ENCODE peak calls at places on chromosomes 16 and 17, in five cellular contexts. I is NCI-H1930; Y is activated CD4-positive, alpha-beta T cell treated with anti-CD3 and anti-CD28 coated beads for 24 hours; E is myocyte; B is GM03348. C is an unnamed sample.

GRCh38 chr17:33192961-33193911 is 99.9 kb downstream of the ASIC2 start:
- DNase-seq in I (no peak), Y (no peak), E (peak; percentile 3), B (no peak), C (no peak)

GRCh38 chr17:16506188-16506587 is 14.2 kb upstream of the LRRC75A start:
- DNase-seq in I (no peak), Y (no peak), E (no peak), B (no peak), C (no peak)

GRCh38 chr17:68611353-68612227 is 10.4 kb upstream of the FAM20A start:
- DNase-seq in I (no peak), Y (no peak), E (no peak), B (no peak), C (no peak)

GRCh38 chr17:66855204-66855603 is 20.3 kb downstream of the CACNG5 start:
- DNase-seq in I (no peak), Y (peak; percentile 23), E (no peak), B (no peak), C (no peak)

GRCh38 chr17:27494192-27495091 is 38.2 kb downstream of the KSR1 start:
- DNase-seq in I (no peak), Y (no peak), E (peak; percentile 42), B (peak; percentile 74), C (no peak)

GRCh38 chr17:81565231-81565630 is 13.1 kb upstream of the FAAP100 start:
- DNase-seq in I (no peak), Y (no peak), E (no peak), B (no peak), C (no peak)

GRCh38 chr16:49931931-49932330 is 76.0 kb upstream of the ZNF423 start:
- DNase-seq in I (no peak), Y (no peak), E (no peak), B (no peak), C (no peak)

GRCh38 chr17:78884148-78884870 is 18.7 kb downstream of the CEP295NL start:
- DNase-seq in I (no peak), Y (no peak), E (peak; percentile 81), B (no peak), C (no peak)

GRCh38 chr17:79987890-79988162 is 47.8 kb downstream of the TBC1D16 start:
- DNase-seq in I (no peak), Y (no peak), E (no peak), B (no peak), C (no peak)

GRCh38 chr17:75571197-75571884 is 16.3 kb upstream of the MYO15B start:
- DNase-seq in I (no peak), Y (no peak), E (no peak), B (no peak), C (peak; percentile 28)

GRCh38 chr17:31686495-31686894 is 172.5 kb downstream of the COPRS start:
- DNase-seq in I (no peak), Y (no peak), E (peak; percentile 52), B (no peak), C (no peak)

GRCh38 chr17:64148017-64148631 is 18.2 kb upstream of the ERN1 start:
- DNase-seq in I (no peak), Y (no peak), E (no peak), B (no peak), C (no peak)

GRCh38 chr17:51652529-51652928 is 392.2 kb downstream of the UTP18 start:
- DNase-seq in I (no peak), Y (no peak), E (no peak), B (no peak), C (no peak)

GRCh38 chr16:87864331-87864989 is 4.8 kb downstream of the SLC7A5 start:
- DNase-seq in I (no peak), Y (no peak), E (no peak), B (no peak), C (no peak)

GRCh38 chr16:588639-588888 is 1.3 kb upstream of the RAB40C start:
- DNase-seq in I (no peak), Y (peak; percentile 28), E (peak; percentile 51), B (no peak), C (peak; percentile 41)

GRCh38 chr17:81309140-81309858 is 14.2 kb upstream of the SLC38A10 start:
- DNase-seq in I (no peak), Y (no peak), E (peak; percentile 82), B (peak; percentile 88), C (peak; percentile 47)

GRCh38 chr16:74865922-74866598 is 91.4 kb upstream of the FA2H start:
- DNase-seq in I (no peak), Y (no peak), E (no peak), B (peak; percentile 48), C (no peak)

GRCh38 chr17:59516451-59516850 is 49.0 kb upstream of the DHX40 start:
- DNase-seq in I (no peak), Y (no peak), E (no peak), B (no peak), C (no peak)

GRCh38 chr17:78458091-78458490 is 79.6 kb downstream of the PGS1 start:
- DNase-seq in I (no peak), Y (no peak), E (no peak), B (no peak), C (no peak)

GRCh38 chr16:58462997-58463891 is 36.7 kb upstream of the NDRG4 start:
- DNase-seq in I (no peak), Y (no peak), E (no peak), B (peak; percentile 37), C (peak; percentile 32)

GRCh38 chr17:39152134-39152884 is 872 bp upstream of the PLXDC1 start:
- DNase-seq in I (no peak), Y (no peak), E (no peak), B (no peak), C (peak; percentile 35)

GRCh38 chr17:79841369-79842135 is 2.3 kb upstream of the CBX4 start:
- DNase-seq in I (no peak), Y (no peak), E (no peak), B (no peak), C (no peak)

GRCh38 chr17:43360376-43360738 is 38.4 kb upstream of the ARL4D start:
- DNase-seq in I (no peak), Y (peak; percentile 37), E (peak; percentile 65), B (peak; percentile 48), C (no peak)

GRCh38 chr16:82660078-82660645 is 33.4 kb downstream of the CDH13 start:
- DNase-seq in I (no peak), Y (no peak), E (peak; percentile 98), B (peak; percentile 71), C (no peak)

GRCh38 chr17:65401581-65401980 is 159.9 kb downstream of the AXIN2 start:
- DNase-seq in I (no peak), Y (no peak), E (no peak), B (no peak), C (no peak)

GRCh38 chr16:23134274-23134673 is 15.0 kb downstream of the USP31 start:
- DNase-seq in I (no peak), Y (no peak), E (no peak), B (no peak), C (no peak)

GRCh38 chr17:42049834-42050359 is 504 bp downstream of the C17orf113 start:
- DNase-seq in I (no peak), Y (no peak), E (no peak), B (no peak), C (no peak)

GRCh38 chr16:49355923-49356665 is 17.5 kb upstream of the C16orf78 start:
- DNase-seq in I (no peak), Y (no peak), E (no peak), B (no peak), C (no peak)

GRCh38 chr17:45289316-45290268 is 27.2 kb downstream of the MAP3K14 start:
- DNase-seq in I (no peak), Y (no peak), E (peak; percentile 82), B (no peak), C (no peak)

GRCh38 chr16:11135167-11135973 is 120.6 kb downstream of the SOCS1 start:
- DNase-seq in I (no peak), Y (no peak), E (peak; percentile 82), B (peak; percentile 35), C (no peak)

GRCh38 chr16:714079-714478 is 839 bp upstream of the METRN start:
- DNase-seq in I (no peak), Y (no peak), E (no peak), B (no peak), C (no peak)

GRCh38 chr17:75270218-75270965 is 639 bp downstream of the MIF4GD start:
- DNase-seq in I (peak; percentile 63), Y (peak; percentile 43), E (peak; percentile 89), B (peak; percentile 87), C (peak; percentile 62)

GRCh38 chr16:19284207-19284606 is 1.3 kb upstream of the CLEC19A start:
- DNase-seq in I (no peak), Y (no peak), E (peak; percentile 92), B (no peak), C (no peak)

GRCh38 chr16:23837553-23838308 is 1.9 kb downstream of the PRKCB start:
- DNase-seq in I (no peak), Y (no peak), E (no peak), B (no peak), C (no peak)

GRCh38 chr17:34400301-34400931 is 37.4 kb upstream of the CCL1 start:
- DNase-seq in I (no peak), Y (no peak), E (no peak), B (no peak), C (no peak)

GRCh38 chr16:83835972-83836566 is 28.3 kb downstream of the HSBP1 start:
- DNase-seq in I (no peak), Y (no peak), E (peak; percentile 67), B (peak; percentile 52), C (no peak)

GRCh38 chr17:8961861-8962260 is 3.6 kb downstream of the PIK3R5 start:
- DNase-seq in I (no peak), Y (no peak), E (no peak), B (no peak), C (no peak)

GRCh38 chr17:73586921-73587680 is 57.1 kb downstream of the SDK2 start:
- DNase-seq in I (no peak), Y (no peak), E (peak; percentile 1), B (no peak), C (no peak)

GRCh38 chr17:64420143-64420670 is 28.7 kb upstream of the MILR1 start:
- DNase-seq in I (peak; percentile 50), Y (no peak), E (peak; percentile 89), B (peak; percentile 83), C (peak; percentile 30)